ENCODE peak calls at places on chromosomes 1 and 21, in ten cellular contexts. C, F, U, L, Z, K, O, P, M and A are unnamed samples.

GRCh38 chr21:19535356-19535755 is 1131.8 kb upstream of the TMPRSS15 start:
- DNase-seq in C (no peak), F (no peak), U (no peak), L (no peak), Z (no peak), K (no peak), O (no peak), P (no peak), M (no peak), A (no peak)

GRCh38 chr1:156079762-156080597 is 2.3 kb downstream of the MEX3A start:
- DNase-seq in C (no peak), F (no peak), U (no peak), L (no peak), Z (peak), K (no peak), O (no peak), P (no peak), M (no peak), A (no peak)

GRCh38 chr21:37845535-37845934 is 70.7 kb downstream of the KCNJ6 start:
- DNase-seq in C (no peak), F (no peak), U (no peak), L (no peak), Z (no peak), K (no peak), O (no peak), P (no peak), M (no peak), A (no peak)

GRCh38 chr1:208515123-208515522 is 270.9 kb upstream of the PLXNA2 start:
- DNase-seq in C (no peak), F (no peak), U (no peak), L (no peak), Z (no peak), K (no peak), O (no peak), P (no peak), M (no peak), A (no peak)

GRCh38 chr1:162974810-162975209 is 94.4 kb upstream of the RGS4 start:
- DNase-seq in C (no peak), F (no peak), U (no peak), L (peak), Z (no peak), K (no peak), O (no peak), P (no peak), M (no peak), A (no peak)

GRCh38 chr1:221739018-221739676 is 2.7 kb downstream of the DUSP10 start:
- DNase-seq in C (no peak), F (no peak), U (no peak), L (no peak), Z (no peak), K (no peak), O (no peak), P (no peak), M (no peak), A (no peak)

GRCh38 chr21:39891111-39891510 is 23.9 kb downstream of the PCP4 start:
- DNase-seq in C (no peak), F (no peak), U (no peak), L (no peak), Z (no peak), K (no peak), O (no peak), P (no peak), M (no peak), A (no peak)

GRCh38 chr1:87999852-88000251 is 671.2 kb downstream of the LMO4 start:
- DNase-seq in C (no peak), F (no peak), U (no peak), L (no peak), Z (no peak), K (no peak), O (no peak), P (no peak), M (no peak), A (no peak)

GRCh38 chr1:46102769-46103476 is 29.5 kb downstream of the PIK3R3 start:
- DNase-seq in C (no peak), F (no peak), U (peak), L (no peak), Z (no peak), K (no peak), O (no peak), P (no peak), M (no peak), A (no peak)

GRCh38 chr1:198711837-198712236 is 73.0 kb downstream of the PTPRC start:
- DNase-seq in C (no peak), F (no peak), U (peak), L (no peak), Z (no peak), K (no peak), O (no peak), P (no peak), M (no peak), A (no peak)

GRCh38 chr1:71834570-71835441 is 447.5 kb downstream of the NEGR1 start:
- DNase-seq in C (no peak), F (peak), U (no peak), L (no peak), Z (no peak), K (no peak), O (no peak), P (no peak), M (no peak), A (no peak)

GRCh38 chr1:198686069-198686728 is 47.4 kb downstream of the PTPRC start:
- DNase-seq in C (peak), F (no peak), U (peak), L (peak), Z (no peak), K (no peak), O (peak), P (no peak), M (no peak), A (peak)

GRCh38 chr21:14376854-14377253 is 6.1 kb downstream of the HSPA13 start:
- DNase-seq in C (no peak), F (no peak), U (no peak), L (no peak), Z (no peak), K (no peak), O (no peak), P (no peak), M (no peak), A (no peak)
- TF ChIP-seq CTCF in C (peak), F (no peak), U (no peak), L (peak), Z (peak), K (no peak), O (peak), P (no peak), M (peak), A (no peak)

GRCh38 chr1:29916656-29917369 is 680.5 kb downstream of the PTPRU start:
- DNase-seq in C (no peak), F (no peak), U (no peak), L (no peak), Z (no peak), K (no peak), O (no peak), P (no peak), M (no peak), A (no peak)

GRCh38 chr1:29906927-29907326 is 670.6 kb downstream of the PTPRU start:
- DNase-seq in C (no peak), F (no peak), U (no peak), L (no peak), Z (no peak), K (no peak), O (no peak), P (no peak), M (no peak), A (no peak)

GRCh38 chr1:29912413-29912812 is 676.1 kb downstream of the PTPRU start:
- DNase-seq in C (peak), F (no peak), U (peak), L (peak), Z (no peak), K (no peak), O (peak), P (no peak), M (no peak), A (peak)
- TF ChIP-seq CTCF in C (peak), F (no peak), U (no peak), L (peak), Z (peak), K (no peak), O (peak), P (no peak), M (peak), A (peak)

GRCh38 chr21:31111093-31111492 is 72.8 kb upstream of the KRTAP19-8 start:
- DNase-seq in C (no peak), F (no peak), U (no peak), L (peak), Z (no peak), K (no peak), O (no peak), P (no peak), M (no peak), A (no peak)

GRCh38 chr21:31107871-31108270 is 69.6 kb upstream of the KRTAP19-8 start:
- DNase-seq in C (no peak), F (no peak), U (no peak), L (no peak), Z (no peak), K (no peak), O (no peak), P (no peak), M (no peak), A (no peak)

GRCh38 chr21:31107151-31107785 is 69.0 kb upstream of the KRTAP19-8 start:
- DNase-seq in C (no peak), F (no peak), U (no peak), L (no peak), Z (no peak), K (no peak), O (no peak), P (no peak), M (no peak), A (no peak)

GRCh38 chr21:31110430-31110829 is 72.2 kb upstream of the KRTAP19-8 start:
- DNase-seq in C (no peak), F (no peak), U (no peak), L (peak), Z (no peak), K (no peak), O (no peak), P (no peak), M (no peak), A (no peak)

DNA sequence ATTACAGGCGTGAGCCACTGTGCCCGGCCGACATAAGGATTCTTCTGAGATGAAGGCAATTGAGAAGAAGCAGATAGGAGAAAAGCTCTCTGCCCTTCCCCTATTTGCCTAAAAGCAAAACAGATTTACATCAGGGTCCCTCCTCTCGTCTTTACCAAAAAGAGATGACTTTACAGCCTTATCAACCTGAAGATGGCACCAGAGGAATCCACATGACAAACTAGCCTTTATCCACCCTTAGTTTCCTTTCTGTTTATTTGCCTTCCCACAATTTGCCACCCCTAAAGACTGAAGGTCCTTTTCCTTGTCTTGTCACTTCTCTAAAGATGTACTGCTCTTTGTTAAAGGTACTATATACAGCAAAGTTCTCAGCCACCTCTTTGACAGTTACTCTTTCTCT is 70.7 kb upstream of the KRTAP19-8 start:
- DNase-seq in C (no peak), F (no peak), U (peak), L (peak), Z (no peak), K (no peak), O (peak), P (no peak), M (no peak), A (peak)
- TF ChIP-seq CTCF in C (no peak), F (no peak), U (peak), L (peak), Z (peak), K (peak), O (no peak), P (no peak), M (peak), A (peak)

DNA sequence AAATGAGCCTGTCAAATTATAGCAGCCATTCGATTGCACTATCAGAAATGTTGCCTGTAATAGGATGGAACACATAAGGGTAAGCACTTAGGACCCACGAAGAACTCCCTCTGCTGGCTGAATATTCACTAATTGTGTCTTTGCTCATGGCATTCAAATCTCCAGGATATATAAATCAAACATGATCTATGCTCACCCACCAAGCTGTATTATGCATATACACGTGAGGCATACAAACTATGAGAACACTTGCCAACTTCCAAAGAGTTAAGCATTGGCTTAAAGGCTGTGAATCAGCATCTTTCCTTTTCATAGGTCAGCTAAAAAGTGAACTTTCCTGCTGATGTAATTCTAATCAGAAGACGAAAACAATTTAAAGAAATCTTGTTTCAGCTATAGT is 34.5 kb downstream of the TMPRSS15 start:
- DNase-seq in C (no peak), F (no peak), U (peak), L (peak), Z (no peak), K (no peak), O (peak), P (no peak), M (no peak), A (peak)
- TF ChIP-seq CTCF in C (no peak), F (no peak), U (no peak), L (peak), Z (peak), K (no peak), O (peak), P (no peak), M (no peak), A (peak)

DNA sequence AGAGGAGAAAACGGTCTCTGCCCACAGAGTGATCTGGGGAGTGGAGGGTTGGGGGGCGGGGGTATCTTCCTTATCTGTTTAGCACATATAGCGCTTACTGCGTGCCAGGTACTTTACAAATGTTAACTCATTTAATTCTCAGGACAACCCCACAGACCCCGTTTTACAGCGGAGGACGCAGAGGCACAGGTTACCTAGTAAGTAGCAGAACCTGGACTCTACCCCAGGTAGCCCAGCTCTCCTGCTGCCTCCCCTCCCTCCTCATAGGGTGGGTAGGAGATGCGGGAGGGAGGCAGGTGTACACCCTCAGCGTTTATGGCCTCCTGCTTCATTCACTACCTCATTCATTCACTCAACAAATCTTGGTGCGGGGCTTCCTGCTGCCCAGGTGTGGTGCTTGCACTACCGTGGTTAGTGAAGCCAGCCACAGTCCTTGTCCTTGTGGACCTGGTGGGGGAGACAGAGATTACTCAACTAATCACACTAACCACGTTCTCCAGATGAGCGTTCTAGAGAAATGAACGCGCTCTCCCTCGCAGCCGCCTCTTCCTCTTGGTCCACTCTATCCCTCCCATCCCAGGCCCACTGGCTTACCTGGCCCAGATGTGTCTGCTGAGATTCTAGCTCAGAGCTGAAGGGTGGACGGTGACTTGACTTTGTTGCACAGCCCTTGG is 102.0 kb downstream of the IER5 start:
- DNase-seq in C (no peak), F (no peak), U (no peak), L (no peak), Z (no peak), K (no peak), O (peak), P (no peak), M (no peak), A (no peak)
- TF ChIP-seq CTCF in C (peak), F (no peak), U (no peak), L (no peak), Z (peak), K (no peak), O (peak), P (no peak), M (peak), A (no peak)

GRCh38 chr1:39676951-39677350 is 5.0 kb upstream of the NT5C1A start:
- DNase-seq in C (no peak), F (no peak), U (no peak), L (no peak), Z (no peak), K (no peak), O (no peak), P (no peak), M (no peak), A (no peak)
- TF ChIP-seq CTCF in C (no peak), F (no peak), U (no peak), L (no peak), Z (no peak), K (no peak), O (no peak), P (no peak), M (no peak), A (no peak)